ENCODE peak calls at places on chromosomes 6 and 20, in nine cellular contexts. E is kidney epithelial cell; W is IMR-90; I is activated CD8-positive, alpha-beta T cell treated with anti-CD3 and anti-CD28 coated beads for 36 hours; Z is cardiac fibroblast; C is AG10803; P is B cell; B is A549; R is brain microvascular endothelial cell. D is an unnamed sample.
A peak's percentile ranks its signal among the peaks of the same experiment; 100 is the strongest.

GRCh38 chr20:48131581-48131980 is 346.3 kb upstream of the SULF2 start:
- DNase-seq in E (no peak), W (no peak), I (no peak), Z (peak; percentile 84), C (peak; percentile 67), P (no peak), B (no peak), R (no peak), D (no peak)

GRCh38 chr6:151317206-151317994 is 74.0 kb downstream of the ZBTB2 start:
- DNase-seq in E (peak; percentile 79), W (peak; percentile 90), I (no peak), Z (peak; percentile 76), C (peak; percentile 76), P (no peak), B (peak; percentile 8), R (peak; percentile 69), D (no peak)

GRCh38 chr6:123962508-123962907 is 158.8 kb downstream of the NKAIN2 start:
- DNase-seq in E (no peak), W (no peak), I (no peak), Z (no peak), C (no peak), P (no peak), B (no peak), R (no peak), D (no peak)

GRCh38 chr20:44963325-44964215 is 2.7 kb upstream of the STK4 start:
- DNase-seq in E (no peak), W (no peak), I (peak; percentile 50), Z (no peak), C (no peak), P (no peak), B (no peak), R (no peak), D (no peak)

GRCh38 chr20:16481977-16482376 is 91.3 kb downstream of the KIF16B start:
- DNase-seq in E (no peak), W (no peak), I (no peak), Z (no peak), C (no peak), P (no peak), B (no peak), R (no peak), D (no peak)

GRCh38 chr20:59823860-59824259 is 109.6 kb downstream of the SYCP2 start:
- DNase-seq in E (no peak), W (no peak), I (no peak), Z (no peak), C (no peak), P (no peak), B (no peak), R (no peak), D (no peak)

GRCh38 chr6:131652472-131652871 is 15.4 kb downstream of the ENPP3 start:
- DNase-seq in E (no peak), W (peak; percentile 62), I (no peak), Z (no peak), C (no peak), P (no peak), B (no peak), R (no peak), D (no peak)

GRCh38 chr6:18741741-18742140 is 354.6 kb downstream of the RNF144B start:
- DNase-seq in E (no peak), W (no peak), I (no peak), Z (no peak), C (peak; percentile 7), P (no peak), B (no peak), R (no peak), D (no peak)

GRCh38 chr20:62766716-62767115 is 29.6 kb upstream of the MRGBP start:
- DNase-seq in E (no peak), W (no peak), I (no peak), Z (no peak), C (no peak), P (no peak), B (no peak), R (no peak), D (no peak)

GRCh38 chr20:32247957-32248497 is 29.4 kb upstream of the KIF3B start:
- DNase-seq in E (no peak), W (no peak), I (no peak), Z (no peak), C (no peak), P (no peak), B (no peak), R (no peak), D (no peak)

GRCh38 chr20:31543966-31544598 is 29.8 kb downstream of the HM13 start:
- DNase-seq in E (no peak), W (peak; percentile 98), I (no peak), Z (peak; percentile 91), C (peak; percentile 98), P (no peak), B (no peak), R (peak; percentile 89), D (no peak)

GRCh38 chr6:152952045-152952444 is 30.8 kb downstream of the FBXO5 start:
- DNase-seq in E (no peak), W (peak; percentile 62), I (peak; percentile 12), Z (peak; percentile 20), C (peak; percentile 15), P (no peak), B (no peak), R (peak; percentile 45), D (no peak)

GRCh38 chr6:28940294-28940858 is 16.6 kb upstream of the TRIM27 start:
- DNase-seq in E (no peak), W (no peak), I (peak; percentile 73), Z (no peak), C (no peak), P (peak; percentile 44), B (no peak), R (no peak), D (no peak)

GRCh38 chr20:38211200-38212097 is 46.4 kb upstream of the TGM2 start:
- DNase-seq in E (no peak), W (no peak), I (no peak), Z (no peak), C (peak; percentile 61), P (no peak), B (no peak), R (no peak), D (peak; percentile 22)

GRCh38 chr6:18551228-18551627 is 164.1 kb downstream of the RNF144B start:
- DNase-seq in E (peak; percentile 25), W (peak; percentile 72), I (no peak), Z (peak; percentile 71), C (peak; percentile 66), P (no peak), B (no peak), R (peak; percentile 86), D (no peak)

GRCh38 chr6:89244237-89244985 is 27.3 kb upstream of the GABRR1 start:
- DNase-seq in E (no peak), W (no peak), I (no peak), Z (no peak), C (no peak), P (no peak), B (no peak), R (no peak), D (no peak)

GRCh38 chr6:167049275-167049674 is 50.1 kb downstream of the CEP43 start:
- DNase-seq in E (no peak), W (no peak), I (no peak), Z (no peak), C (no peak), P (no peak), B (no peak), R (no peak), D (no peak)

GRCh38 chr6:98787961-98788360 is 46.4 kb upstream of the POU3F2 start:
- DNase-seq in E (no peak), W (no peak), I (no peak), Z (no peak), C (no peak), P (no peak), B (no peak), R (no peak), D (no peak)

GRCh38 chr6:136984578-136984977 is 60.2 kb downstream of the IL20RA start:
- DNase-seq in E (no peak), W (no peak), I (no peak), Z (no peak), C (no peak), P (no peak), B (no peak), R (no peak), D (no peak)

GRCh38 chr6:29887819-29888581 is 54.3 kb upstream of the HLA-A start:
- DNase-seq in E (no peak), W (peak; percentile 11), I (peak; percentile 93), Z (peak; percentile 50), C (peak; percentile 26), P (peak; percentile 85), B (no peak), R (peak; percentile 6), D (peak; percentile 82)

GRCh38 chr6:148035763-148036390 is 306.8 kb upstream of the SASH1 start:
- DNase-seq in E (no peak), W (no peak), I (no peak), Z (no peak), C (no peak), P (no peak), B (no peak), R (no peak), D (no peak)

GRCh38 chr6:12075067-12075563 is 63.0 kb downstream of the HIVEP1 start:
- DNase-seq in E (no peak), W (no peak), I (peak; percentile 52), Z (peak; percentile 39), C (no peak), P (no peak), B (no peak), R (no peak), D (no peak)
- TF ChIP-seq CTCF in E (peak; percentile 37), W (peak; percentile 53), I (peak; percentile 58), Z (peak; percentile 51), C (peak; percentile 42), P (peak; percentile 69), B (peak; percentile 37), R (peak; percentile 50), D (peak; percentile 59)

GRCh38 chr6:93418113-93418447 is 1.3 kb downstream of the EPHA7 start:
- DNase-seq in E (no peak), W (no peak), I (no peak), Z (peak; percentile 0), C (no peak), P (no peak), B (peak; percentile 0), R (no peak), D (no peak)
- TF ChIP-seq CTCF in E (no peak), W (no peak), I (no peak), Z (no peak), C (no peak), P (no peak), B (no peak), R (no peak), D (no peak)

DNA sequence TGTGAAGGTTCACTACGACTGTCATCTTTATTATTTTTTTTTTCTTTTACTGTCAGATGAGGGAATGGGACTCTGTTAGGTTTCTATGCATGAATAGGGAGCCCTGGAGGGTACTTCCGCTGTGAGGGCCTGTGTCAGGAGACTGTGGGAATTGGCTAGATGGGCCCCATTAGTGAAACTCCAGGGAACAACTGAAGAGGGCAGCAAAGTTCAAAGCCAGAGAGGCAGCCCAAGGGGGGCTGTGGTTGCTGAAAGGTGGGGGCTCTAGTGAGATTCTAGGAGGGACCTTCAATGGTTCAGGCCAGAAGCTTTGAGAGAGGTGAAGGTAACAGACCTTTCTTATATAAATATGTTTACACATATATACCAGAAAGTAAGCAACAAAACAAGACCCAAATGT is 13.2 kb upstream of the EPB41L1 start:
- DNase-seq in E (no peak), W (no peak), I (no peak), Z (no peak), C (no peak), P (no peak), B (no peak), R (no peak), D (no peak)
- TF ChIP-seq CTCF in E (no peak), W (peak; percentile 3), I (no peak), Z (no peak), C (no peak), P (no peak), B (peak; percentile 8), R (no peak), D (no peak)

GRCh38 chr6:8195040-8195713 is 92.8 kb upstream of the EEF1E1 start:
- DNase-seq in E (no peak), W (no peak), I (no peak), Z (no peak), C (no peak), P (no peak), B (no peak), R (no peak), D (no peak)
- TF ChIP-seq CTCF in E (peak; percentile 14), W (no peak), I (peak; percentile 36), Z (no peak), C (no peak), P (no peak), B (no peak), R (peak; percentile 27), D (peak; percentile 27)

D was measured in CD14-positive monocyte.